ENCODE peak calls at places on chromosomes 4 and X, in seven cellular contexts. K is fibroblast of the aortic adventitia, E is GM23338, C is cardiac muscle cell, L is ovary, W is AG04450, N is lung. H is an unnamed sample.
A peak's percentile ranks its signal among the peaks of the same experiment; 100 is the strongest.

GRCh38 chr4:153788064-153788418 is 842 bp downstream of the SFRP2 start:
- DNase-seq in K (no peak), E (peak; percentile 37), C (no peak), L (no peak), W (no peak), N (no peak), H (no peak)

GRCh38 chr4:81565137-81565870 is 93.6 kb upstream of the RASGEF1B start:
- DNase-seq in K (peak; percentile 19), E (no peak), C (peak; percentile 72), L (peak; percentile 39), W (no peak), N (peak; percentile 70), H (no peak)

GRCh38 chr4:7233006-7233580 is 40.8 kb downstream of the SORCS2 start:
- DNase-seq in K (no peak), E (no peak), C (no peak), L (no peak), W (no peak), N (no peak), H (no peak)

GRCh38 chr4:168877779-168878491 is 132.1 kb downstream of the CBR4 start:
- DNase-seq in K (no peak), E (peak; percentile 77), C (peak; percentile 63), L (no peak), W (no peak), N (peak; percentile 33), H (no peak)

GRCh38 chr4:175947117-175947722 is 118.4 kb upstream of the WDR17 start:
- DNase-seq in K (peak; percentile 60), E (peak; percentile 45), C (peak; percentile 50), L (no peak), W (peak; percentile 1), N (no peak), H (peak; percentile 2)

GRCh38 chr4:145034727-145035211 is 63.2 kb downstream of the ANAPC10 start:
- DNase-seq in K (peak; percentile 62), E (no peak), C (peak; percentile 63), L (no peak), W (peak; percentile 18), N (no peak), H (no peak)

GRCh38 chr4:742742-743311 is 37.2 kb downstream of the PCGF3 start:
- DNase-seq in K (peak; percentile 49), E (peak; percentile 80), C (peak; percentile 65), L (peak; percentile 75), W (no peak), N (peak; percentile 74), H (no peak)

GRCh38 chr4:121738780-121739547 is 26.0 kb downstream of the SMIM43 start:
- DNase-seq in K (peak; percentile 73), E (no peak), C (peak; percentile 87), L (peak; percentile 38), W (peak; percentile 64), N (no peak), H (no peak)

GRCh38 chrX:8728932-8729331 is 3.0 kb downstream of the ANOS1 start:
- DNase-seq in K (no peak), E (no peak), C (no peak), L (no peak), W (no peak), N (peak; percentile 44), H (no peak)

GRCh38 chrX:8726031-8726652 is 5.8 kb downstream of the ANOS1 start:
- DNase-seq in K (no peak), E (peak; percentile 35), C (no peak), L (no peak), W (no peak), N (no peak), H (no peak)

GRCh38 chrX:8730812-8731578 is 942 bp downstream of the ANOS1 start:
- DNase-seq in K (no peak), E (peak; percentile 25), C (no peak), L (peak; percentile 15), W (no peak), N (no peak), H (no peak)

GRCh38 chrX:8731579-8732395 is at the start of gene ANOS1:
- DNase-seq in K (no peak), E (peak; percentile 76), C (peak; percentile 72), L (peak; percentile 62), W (no peak), N (peak; percentile 80), H (no peak)
- H3K4me3 ChIP-seq in K (no peak within 1 kb of the TSS), E (peak within 1 kb of the TSS; percentile 76), C (peak within 1 kb of the TSS; percentile 86), L (peak within 1 kb of the TSS; percentile 16), W (peak within 1 kb of the TSS; percentile 44), N (peak within 1 kb of the TSS; percentile 40), H (peak within 1 kb of the TSS; percentile 25)

GRCh38 chrX:105765691-105766090 is 56.6 kb upstream of the NRK start:
- DNase-seq in K (no peak), E (peak; percentile 1), C (no peak), L (no peak), W (no peak), N (no peak), H (no peak)
- TF ChIP-seq CTCF in K (no peak), E (peak; percentile 25), C (no peak), L (no peak), W (no peak), N (no peak), H (no peak)

GRCh38 chrX:48897157-48897620 is 379 bp downstream of the TIMM17B start:
- DNase-seq in K (peak; percentile 59), E (peak; percentile 93), C (peak; percentile 76), L (peak; percentile 84), W (no peak), N (peak; percentile 78), H (no peak)
- H3K4me3 ChIP-seq in K (peak overlapping the region; percentile 80), E (peak overlapping the region; percentile 83), C (peak overlapping the region; percentile 51), L (peak overlapping the region; percentile 78), W (peak overlapping the region; percentile 80), N (peak overlapping the region; percentile 54), H (peak overlapping the region; percentile 79)

GRCh38 chrX:46653482-46653881 is 79.9 kb downstream of the CHST7 start:
- DNase-seq in K (no peak), E (peak; percentile 44), C (peak; percentile 21), L (no peak), W (no peak), N (no peak), H (no peak)
- TF ChIP-seq CTCF in K (peak; percentile 28), E (peak; percentile 70), C (peak; percentile 35), L (no peak), W (peak; percentile 29), N (no peak), H (peak; percentile 20)

GRCh38 chr4:11428161-11428700 is 463 bp downstream of the HS3ST1 start:
- DNase-seq in K (no peak), E (peak; percentile 47), C (no peak), L (peak; percentile 52), W (no peak), N (no peak), H (no peak)

GRCh38 chr4:11426716-11427115 is 2.0 kb downstream of the HS3ST1 start:
- DNase-seq in K (peak; percentile 41), E (no peak), C (peak; percentile 58), L (no peak), W (no peak), N (no peak), H (no peak)

GRCh38 chr4:11427201-11427996 is 1.3 kb downstream of the HS3ST1 start:
- DNase-seq in K (peak; percentile 24), E (peak; percentile 57), C (no peak), L (peak; percentile 56), W (no peak), N (no peak), H (no peak)

GRCh38 chr4:11429646-11430045 is 952 bp upstream of the HS3ST1 start:
- DNase-seq in K (no peak), E (peak; percentile 32), C (no peak), L (no peak), W (no peak), N (no peak), H (no peak)

DNA sequence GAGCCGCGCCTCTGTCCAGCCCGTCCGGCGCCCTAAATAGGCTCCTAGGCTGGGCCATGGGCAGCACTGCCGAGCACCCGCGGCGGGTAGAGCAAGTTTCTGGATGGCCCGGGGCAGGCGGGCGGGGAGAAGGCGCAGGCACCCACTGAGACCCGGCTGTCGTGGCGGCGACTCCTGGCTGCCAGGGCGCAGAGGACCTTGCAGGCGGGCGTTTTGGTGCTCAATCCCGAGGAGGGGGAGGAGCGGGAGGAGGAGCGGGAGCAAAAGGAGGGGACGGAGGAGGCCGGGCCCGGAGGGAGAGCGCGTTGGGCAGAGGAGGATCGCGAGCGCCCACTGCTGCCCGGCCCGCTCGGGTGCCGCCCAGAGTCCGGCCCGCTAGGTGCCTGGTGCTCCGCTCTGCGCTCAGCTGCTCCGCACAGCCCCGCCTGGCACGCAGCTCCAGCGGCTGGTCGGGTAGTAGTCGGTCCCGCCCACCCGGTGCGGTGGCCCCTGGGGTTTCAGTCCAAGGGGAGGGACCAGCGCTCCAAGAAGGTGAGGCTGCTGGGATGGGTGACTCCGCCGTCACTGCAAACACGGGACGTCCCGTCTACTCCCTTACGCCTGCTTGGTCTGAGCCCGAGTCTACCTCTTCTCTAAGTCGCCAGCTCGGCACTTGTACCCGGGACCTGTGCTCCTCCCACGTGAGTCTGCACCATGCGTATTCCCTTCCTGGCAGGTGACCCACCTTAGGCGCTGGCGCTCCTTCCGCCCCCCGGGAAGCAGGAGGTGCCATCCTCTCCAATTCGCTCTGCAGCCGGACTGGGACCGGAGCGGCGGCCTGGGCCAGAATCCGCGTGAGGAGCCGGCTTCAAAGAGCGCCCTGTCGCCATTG is at the start of gene HS3ST1:
- DNase-seq in K (peak; percentile 72), E (peak; percentile 91), C (peak; percentile 84), L (peak; percentile 93), W (no peak), N (peak; percentile 80), H (no peak)
- H3K4me3 ChIP-seq in K (peak within 1 kb of the TSS; percentile 67), E (peak within 1 kb of the TSS; percentile 78), C (peak within 1 kb of the TSS; percentile 46), L (peak within 1 kb of the TSS; percentile 47), W (peak within 1 kb of the TSS; percentile 45), N (peak within 1 kb of the TSS; percentile 33), H (no peak within 1 kb of the TSS)

GRCh38 chr4:2923678-2924173 is 39.5 kb downstream of the NOP14 start:
- DNase-seq in K (no peak), E (no peak), C (no peak), L (peak; percentile 9), W (no peak), N (no peak), H (no peak)
- TF ChIP-seq CTCF in K (no peak), E (no peak), C (no peak), L (no peak), W (no peak), N (no peak), H (no peak)

GRCh38 chrX:118655561-118656246 is 71.7 kb upstream of the IL13RA1 start:
- DNase-seq in K (peak; percentile 10), E (no peak), C (peak; percentile 29), L (no peak), W (no peak), N (no peak), H (no peak)

GRCh38 chrX:118654331-118654730 is 73.1 kb upstream of the IL13RA1 start:
- DNase-seq in K (no peak), E (no peak), C (no peak), L (no peak), W (no peak), N (no peak), H (no peak)

GRCh38 chrX:118657413-118657812 is 70.0 kb upstream of the IL13RA1 start:
- DNase-seq in K (no peak), E (no peak), C (no peak), L (no peak), W (no peak), N (no peak), H (no peak)

GRCh38 chrX:118652717-118653116 is 74.7 kb upstream of the IL13RA1 start:
- DNase-seq in K (peak; percentile 55), E (no peak), C (peak; percentile 29), L (no peak), W (no peak), N (no peak), H (no peak)
- H3K4me3 ChIP-seq in K (no peak overlapping the region), E (no peak overlapping the region), C (no peak overlapping the region), L (no peak overlapping the region), W (no peak overlapping the region), N (no peak overlapping the region), H (no peak overlapping the region)

H was measured in BJ.